ENCODE peak calls at places on chromosomes 2 and 18, in eight cellular contexts. One of them, this sample, is unnamed. For H3K36me3, the result is how much of the 10 kb centered on the place peaks cover.

GRCh38 chr2:233844836-233845235 is 9.5 kb downstream of the HJURP start:
- DNase-seq in keratinocyte: no peak
- DNase-seq in MM.1S: no peak
- DNase-seq in stomach: peak
- DNase-seq in psoas muscle: no peak
- DNase-seq in suprapubic skin: no peak
- DNase-seq in colonic mucosa: no peak
- DNase-seq in prostate gland: no peak
- DNase-seq in this sample: no peak

GRCh38 chr2:28449489-28450395 is 46.1 kb upstream of the PLB1 start:
- DNase-seq in prostate gland: no peak
- DNase-seq in psoas muscle: no peak
- DNase-seq in suprapubic skin: peak
- DNase-seq in stomach: no peak
- DNase-seq in colonic mucosa: no peak
- DNase-seq in MM.1S: no peak
- DNase-seq in keratinocyte: no peak
- DNase-seq in this sample: peak

GRCh38 chr18:60452424-60452823 is 79.8 kb upstream of the MC4R start:
- DNase-seq in colonic mucosa: no peak
- DNase-seq in suprapubic skin: no peak
- DNase-seq in prostate gland: no peak
- DNase-seq in psoas muscle: no peak
- DNase-seq in keratinocyte: no peak
- DNase-seq in MM.1S: no peak
- DNase-seq in stomach: no peak
- DNase-seq in this sample: no peak

GRCh38 chr2:27977623-27978312 is 87.2 kb downstream of the BABAM2 start:
- DNase-seq in psoas muscle: peak
- DNase-seq in colonic mucosa: no peak
- DNase-seq in stomach: no peak
- DNase-seq in prostate gland: no peak
- DNase-seq in keratinocyte: no peak
- DNase-seq in MM.1S: no peak
- DNase-seq in suprapubic skin: no peak
- DNase-seq in this sample: peak

GRCh38 chr2:95730813-95731212 is 139.0 kb downstream of the TRIM43 start:
- DNase-seq in suprapubic skin: no peak
- DNase-seq in keratinocyte: no peak
- DNase-seq in stomach: no peak
- DNase-seq in colonic mucosa: no peak
- DNase-seq in MM.1S: no peak
- DNase-seq in psoas muscle: no peak
- DNase-seq in prostate gland: no peak
- DNase-seq in this sample: no peak

GRCh38 chr18:22346342-22346967 is 71.3 kb downstream of the CTAGE1 start:
- DNase-seq in MM.1S: no peak
- DNase-seq in prostate gland: peak
- DNase-seq in psoas muscle: peak
- DNase-seq in keratinocyte: no peak
- DNase-seq in stomach: peak
- DNase-seq in suprapubic skin: no peak
- DNase-seq in colonic mucosa: peak
- DNase-seq in this sample: peak

GRCh38 chr2:44237221-44237620 is 38.1 kb upstream of the SLC3A1 start:
- DNase-seq in suprapubic skin: no peak
- DNase-seq in MM.1S: peak
- DNase-seq in psoas muscle: no peak
- DNase-seq in stomach: no peak
- DNase-seq in colonic mucosa: no peak
- DNase-seq in keratinocyte: no peak
- DNase-seq in prostate gland: no peak
- DNase-seq in this sample: no peak

GRCh38 chr2:224982910-224983688 is 59.2 kb downstream of the DOCK10 start:
- DNase-seq in keratinocyte: no peak
- DNase-seq in suprapubic skin: no peak
- DNase-seq in psoas muscle: no peak
- DNase-seq in stomach: peak
- DNase-seq in MM.1S: no peak
- DNase-seq in prostate gland: no peak
- DNase-seq in colonic mucosa: no peak
- DNase-seq in this sample: no peak

DNA sequence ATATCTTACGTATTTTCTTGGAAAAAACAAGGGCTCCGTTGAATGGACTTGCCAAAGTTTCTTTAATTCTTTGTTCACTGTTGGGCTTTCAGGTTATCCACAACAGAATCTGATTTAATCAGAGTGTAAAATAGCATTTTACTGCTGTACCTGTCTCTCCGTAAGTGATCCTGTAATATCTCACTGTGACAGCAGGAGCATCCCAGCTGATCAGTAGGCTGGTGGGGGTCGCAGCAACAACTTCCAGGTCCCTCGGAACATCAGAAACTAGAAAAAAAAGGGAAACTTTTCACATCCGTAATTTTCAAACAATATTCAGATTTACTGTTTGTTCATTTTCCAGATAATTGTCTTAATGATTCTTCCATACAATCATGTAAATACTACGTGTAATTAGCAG is 51.2 kb downstream of the FN1 start:
- DNase-seq in keratinocyte: no peak
- DNase-seq in MM.1S: no peak
- DNase-seq in psoas muscle: no peak
- DNase-seq in stomach: no peak
- DNase-seq in colonic mucosa: no peak
- DNase-seq in prostate gland: no peak
- DNase-seq in suprapubic skin: no peak
- DNase-seq in this sample: no peak
- H3K36me3 ChIP-seq in keratinocyte: under half
- H3K36me3 ChIP-seq in MM.1S: under half
- H3K36me3 ChIP-seq in psoas muscle: under half
- H3K36me3 ChIP-seq in stomach: under half
- H3K36me3 ChIP-seq in colonic mucosa: under half
- H3K36me3 ChIP-seq in prostate gland: under half
- H3K36me3 ChIP-seq in suprapubic skin: under half
- H3K36me3 ChIP-seq in this sample: under half

DNA sequence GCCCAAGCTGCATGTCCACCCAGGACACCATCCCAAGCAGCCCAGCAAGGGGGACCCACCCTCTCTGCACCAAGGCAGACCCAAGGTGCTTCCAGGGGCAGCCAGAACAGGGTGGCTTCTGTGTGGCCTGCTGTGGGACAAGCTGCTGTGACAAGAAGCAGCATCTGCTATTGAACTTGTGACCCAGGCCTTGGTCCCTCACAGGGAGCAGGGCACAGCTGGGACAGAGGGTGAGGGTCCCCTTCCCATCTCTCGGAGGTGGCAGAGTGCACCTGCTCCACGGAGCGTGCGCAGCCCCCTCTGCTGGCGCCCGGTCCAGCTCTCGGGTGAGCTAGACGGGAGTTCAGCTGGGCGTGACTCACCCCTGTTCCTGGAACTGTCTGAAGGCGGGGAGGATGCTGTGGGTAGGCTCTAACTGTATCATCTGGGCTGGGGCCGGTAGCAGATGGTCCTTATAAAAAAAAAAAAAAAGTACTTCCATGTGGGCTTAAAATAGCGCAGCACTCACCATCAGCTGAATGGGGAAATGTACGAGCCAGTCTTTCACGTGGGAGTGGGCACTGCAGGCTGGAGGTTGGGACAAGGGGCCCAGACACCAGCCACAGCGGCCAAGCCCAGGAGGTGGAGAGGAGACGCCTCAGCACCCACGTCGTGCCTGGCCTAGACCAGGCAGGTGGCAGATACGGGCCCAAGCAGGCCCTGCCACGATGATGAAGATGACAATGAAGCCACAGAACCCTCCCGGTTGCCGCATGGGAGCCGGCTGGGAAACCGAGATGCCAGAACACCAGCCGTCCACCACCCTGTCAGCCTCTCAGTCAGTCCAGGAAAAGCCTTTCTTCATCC is 136.8 kb upstream of the ID2 start:
- DNase-seq in MM.1S: no peak
- DNase-seq in suprapubic skin: peak
- DNase-seq in colonic mucosa: peak
- DNase-seq in stomach: peak
- DNase-seq in psoas muscle: peak
- DNase-seq in prostate gland: no peak
- DNase-seq in keratinocyte: no peak
- DNase-seq in this sample: no peak
- TF ChIP-seq CTCF in MM.1S: no peak
- TF ChIP-seq CTCF in suprapubic skin: no peak
- TF ChIP-seq CTCF in colonic mucosa: no peak
- TF ChIP-seq CTCF in stomach: no peak
- TF ChIP-seq CTCF in psoas muscle: peak
- TF ChIP-seq CTCF in prostate gland: no peak
- TF ChIP-seq CTCF in keratinocyte: no peak
- TF ChIP-seq CTCF in this sample: no peak

GRCh38 chr2:72954376-72955187 is 37.3 kb downstream of the EMX1 start:
- DNase-seq in stomach: no peak
- DNase-seq in keratinocyte: no peak
- DNase-seq in prostate gland: no peak
- DNase-seq in suprapubic skin: no peak
- DNase-seq in colonic mucosa: no peak
- DNase-seq in psoas muscle: no peak
- DNase-seq in MM.1S: no peak
- DNase-seq in this sample: no peak
- H3K4me3 ChIP-seq in stomach: no peak
- H3K4me3 ChIP-seq in keratinocyte: no peak
- H3K4me3 ChIP-seq in prostate gland: no peak
- H3K4me3 ChIP-seq in suprapubic skin: no peak
- H3K4me3 ChIP-seq in colonic mucosa: no peak
- H3K4me3 ChIP-seq in psoas muscle: no peak
- H3K4me3 ChIP-seq in MM.1S: no peak
- H3K4me3 ChIP-seq in this sample: no peak

GRCh38 chr18:32891130-32891529 is 118.3 kb upstream of the KLHL14 start:
- DNase-seq in MM.1S: peak
- DNase-seq in psoas muscle: no peak
- DNase-seq in colonic mucosa: no peak
- DNase-seq in keratinocyte: no peak
- DNase-seq in stomach: no peak
- DNase-seq in prostate gland: no peak
- DNase-seq in suprapubic skin: no peak
- DNase-seq in this sample: no peak
- H3K36me3 ChIP-seq in MM.1S: under half
- H3K36me3 ChIP-seq in psoas muscle: under half
- H3K36me3 ChIP-seq in colonic mucosa: under half
- H3K36me3 ChIP-seq in keratinocyte: under half
- H3K36me3 ChIP-seq in stomach: under half
- H3K36me3 ChIP-seq in prostate gland: under half
- H3K36me3 ChIP-seq in suprapubic skin: under half
- H3K36me3 ChIP-seq in this sample: under half

GRCh38 chr2:20957745-20958144 is 86.1 kb downstream of the APOB start:
- DNase-seq in suprapubic skin: no peak
- DNase-seq in psoas muscle: no peak
- DNase-seq in keratinocyte: no peak
- DNase-seq in MM.1S: no peak
- DNase-seq in stomach: no peak
- DNase-seq in colonic mucosa: no peak
- DNase-seq in prostate gland: no peak
- DNase-seq in this sample: no peak

GRCh38 chr2:20958176-20958575 is 85.7 kb downstream of the APOB start:
- DNase-seq in psoas muscle: no peak
- DNase-seq in stomach: no peak
- DNase-seq in MM.1S: no peak
- DNase-seq in prostate gland: no peak
- DNase-seq in colonic mucosa: no peak
- DNase-seq in suprapubic skin: no peak
- DNase-seq in keratinocyte: no peak
- DNase-seq in this sample: no peak

GRCh38 chr2:20959252-20959651 is 84.6 kb downstream of the APOB start:
- DNase-seq in suprapubic skin: no peak
- DNase-seq in colonic mucosa: no peak
- DNase-seq in prostate gland: no peak
- DNase-seq in MM.1S: no peak
- DNase-seq in psoas muscle: no peak
- DNase-seq in stomach: no peak
- DNase-seq in keratinocyte: no peak
- DNase-seq in this sample: no peak

GRCh38 chr2:20953146-20953824 is 90.6 kb downstream of the APOB start:
- DNase-seq in colonic mucosa: no peak
- DNase-seq in MM.1S: no peak
- DNase-seq in psoas muscle: no peak
- DNase-seq in stomach: peak
- DNase-seq in keratinocyte: no peak
- DNase-seq in prostate gland: no peak
- DNase-seq in suprapubic skin: no peak
- DNase-seq in this sample: no peak

GRCh38 chr2:20955277-20956026 is 88.4 kb downstream of the APOB start:
- DNase-seq in colonic mucosa: no peak
- DNase-seq in MM.1S: no peak
- DNase-seq in stomach: no peak
- DNase-seq in psoas muscle: no peak
- DNase-seq in keratinocyte: no peak
- DNase-seq in suprapubic skin: no peak
- DNase-seq in prostate gland: no peak
- DNase-seq in this sample: no peak
- TF ChIP-seq CTCF in colonic mucosa: no peak
- TF ChIP-seq CTCF in MM.1S: no peak
- TF ChIP-seq CTCF in stomach: no peak
- TF ChIP-seq CTCF in psoas muscle: no peak
- TF ChIP-seq CTCF in keratinocyte: no peak
- TF ChIP-seq CTCF in suprapubic skin: no peak
- TF ChIP-seq CTCF in prostate gland: no peak
- TF ChIP-seq CTCF in this sample: no peak

GRCh38 chr2:60549250-60550150 is 4.0 kb downstream of the BCL11A start:
- DNase-seq in suprapubic skin: no peak
- DNase-seq in psoas muscle: no peak
- DNase-seq in MM.1S: peak
- DNase-seq in keratinocyte: no peak
- DNase-seq in stomach: no peak
- DNase-seq in colonic mucosa: peak
- DNase-seq in prostate gland: peak
- DNase-seq in this sample: no peak

GRCh38 chr2:60551241-60552095 is 2.0 kb downstream of the BCL11A start:
- DNase-seq in keratinocyte: no peak
- DNase-seq in prostate gland: peak
- DNase-seq in MM.1S: peak
- DNase-seq in colonic mucosa: peak
- DNase-seq in suprapubic skin: no peak
- DNase-seq in stomach: peak
- DNase-seq in psoas muscle: no peak
- DNase-seq in this sample: no peak

GRCh38 chr2:60552096-60552850 is 1.2 kb downstream of the BCL11A start:
- DNase-seq in suprapubic skin: no peak
- DNase-seq in psoas muscle: no peak
- DNase-seq in stomach: no peak
- DNase-seq in MM.1S: peak
- DNase-seq in prostate gland: no peak
- DNase-seq in keratinocyte: no peak
- DNase-seq in colonic mucosa: no peak
- DNase-seq in this sample: no peak

GRCh38 chr2:60550151-60550983 is 3.1 kb downstream of the BCL11A start:
- DNase-seq in MM.1S: peak
- DNase-seq in colonic mucosa: peak
- DNase-seq in keratinocyte: no peak
- DNase-seq in stomach: peak
- DNase-seq in prostate gland: peak
- DNase-seq in psoas muscle: no peak
- DNase-seq in suprapubic skin: no peak
- DNase-seq in this sample: no peak

GRCh38 chr2:60550984-60551240 is 2.5 kb downstream of the BCL11A start:
- DNase-seq in psoas muscle: no peak
- DNase-seq in prostate gland: no peak
- DNase-seq in keratinocyte: no peak
- DNase-seq in colonic mucosa: no peak
- DNase-seq in MM.1S: no peak
- DNase-seq in stomach: no peak
- DNase-seq in suprapubic skin: no peak
- DNase-seq in this sample: no peak
- H3K4me3 ChIP-seq in psoas muscle: peak
- H3K4me3 ChIP-seq in prostate gland: peak
- H3K4me3 ChIP-seq in keratinocyte: peak
- H3K4me3 ChIP-seq in colonic mucosa: peak
- H3K4me3 ChIP-seq in MM.1S: peak
- H3K4me3 ChIP-seq in stomach: peak
- H3K4me3 ChIP-seq in suprapubic skin: peak
- H3K4me3 ChIP-seq in this sample: no peak

This sample was measured in PC-9.